ENCODE peak calls at places on chromosomes 6 and 20, in eight cellular contexts. V is left ventricle myocardium inferior, E is HEK293T, Q is T-helper 17 cell, O is fibroblast of pulmonary artery, M is NCI-H82, R is ovary, Z is A172. I is an unnamed sample.

GRCh38 chr6:32952817-32953739 is at the start of gene HLA-DMA:
- DNase-seq in Q (peak; percentile 49), R (peak; percentile 60), M (peak; percentile 86), Z (peak; percentile 87), V (peak; percentile 74), E (peak; percentile 55), O (peak; percentile 96), I (peak; percentile 87)

GRCh38 chr6:154602708-154603107 is 92.2 kb upstream of the CNKSR3 start:
- DNase-seq in M (no peak), Z (peak; percentile 36), O (no peak), Q (no peak), V (no peak), E (no peak), R (no peak), I (peak; percentile 42)

GRCh38 chr6:15358579-15359327 is 112.9 kb downstream of the JARID2 start:
- DNase-seq in O (peak; percentile 23), R (no peak), M (peak; percentile 48), V (no peak), Z (peak; percentile 19), Q (no peak), E (no peak), I (peak; percentile 65)

GRCh38 chr6:43809417-43810305 is 39.6 kb downstream of the VEGFA start:
- DNase-seq in V (no peak), O (peak; percentile 73), E (no peak), Z (peak; percentile 85), Q (no peak), M (peak; percentile 85), R (no peak), I (peak; percentile 92)

GRCh38 chr6:127938701-127939100 is 37.8 kb upstream of the THEMIS start:
- DNase-seq in V (no peak), Q (no peak), R (no peak), O (peak; percentile 77), E (no peak), Z (peak; percentile 35), M (no peak), I (peak; percentile 45)

GRCh38 chr6:147664092-147664491 is 155.6 kb downstream of the SAMD5 start:
- DNase-seq in E (no peak), V (no peak), M (no peak), Z (no peak), Q (no peak), O (no peak), R (no peak), I (no peak)

GRCh38 chr6:138404666-138405337 is 779 bp downstream of the HEBP2 start:
- DNase-seq in V (peak; percentile 29), E (no peak), O (no peak), Z (no peak), Q (peak; percentile 16), R (peak; percentile 49), M (peak; percentile 44), I (no peak)

GRCh38 chr6:156454867-156455266 is 322.3 kb upstream of the ARID1B start:
- DNase-seq in E (no peak), V (no peak), Z (no peak), O (no peak), Q (no peak), M (peak; percentile 41), R (no peak), I (no peak)

GRCh38 chr20:21102691-21103311 is 3.4 kb downstream of the LINC00237 start:
- DNase-seq in O (peak; percentile 7), R (peak; percentile 38), V (peak; percentile 40), Z (no peak), E (no peak), Q (no peak), M (peak; percentile 58), I (peak; percentile 45)

GRCh38 chr20:59603727-59604608 is at the start of gene PHACTR3:
- DNase-seq in Q (no peak), R (no peak), Z (no peak), O (no peak), M (no peak), E (no peak), V (no peak), I (peak; percentile 10)

GRCh38 chr6:117976030-117976651 is 69.1 kb downstream of the SLC35F1 start:
- DNase-seq in R (no peak), O (peak; percentile 59), V (no peak), Z (peak; percentile 21), Q (no peak), M (peak; percentile 82), E (peak; percentile 46), I (peak; percentile 13)

GRCh38 chr6:150282806-150283205 is 86.0 kb upstream of the IYD start:
- DNase-seq in R (no peak), Z (no peak), E (no peak), Q (no peak), O (no peak), M (no peak), V (no peak), I (no peak)

GRCh38 chr6:17258763-17259162 is 22.4 kb upstream of the RBM24 start:
- DNase-seq in M (no peak), O (no peak), Z (no peak), R (no peak), E (no peak), Q (no peak), V (no peak), I (no peak)

GRCh38 chr20:57456116-57456515 is 64.9 kb downstream of the RBM38 start:
- DNase-seq in E (no peak), Z (no peak), O (no peak), R (no peak), M (no peak), Q (no peak), V (no peak), I (no peak)

GRCh38 chr6:1383729-1384548 is 5.4 kb upstream of the FOXF2 start:
- DNase-seq in R (no peak), V (no peak), Q (no peak), E (no peak), M (no peak), O (no peak), Z (no peak), I (no peak)

GRCh38 chr6:13710552-13711383 is 867 bp downstream of the RANBP9 start:
- DNase-seq in E (peak; percentile 46), Z (no peak), R (peak; percentile 72), O (peak; percentile 14), V (peak; percentile 27), Q (peak; percentile 26), M (peak; percentile 68), I (peak; percentile 49)

GRCh38 chr6:39233333-39233732 is 4.1 kb upstream of the KCNK5 start:
- DNase-seq in E (no peak), V (no peak), Q (no peak), O (no peak), M (no peak), Z (no peak), R (no peak), I (no peak)

GRCh38 chr6:153129873-153130514 is 1.1 kb downstream of the RGS17 start:
- DNase-seq in Z (no peak), M (peak; percentile 57), Q (no peak), E (peak; percentile 47), V (no peak), O (no peak), R (no peak), I (peak; percentile 51)

GRCh38 chr6:74731921-74732320 is 473.9 kb downstream of the COL12A1 start:
- DNase-seq in Q (no peak), O (peak; percentile 60), E (no peak), R (no peak), V (no peak), M (no peak), Z (no peak), I (no peak)

GRCh38 chr6:593139-593906 is 63.6 kb downstream of the HUS1B start:
- DNase-seq in R (no peak), M (peak; percentile 81), O (peak; percentile 74), V (no peak), E (peak; percentile 46), Z (peak; percentile 46), Q (peak; percentile 16), I (peak; percentile 51)

GRCh38 chr6:36655073-36655847 is 23.3 kb upstream of the CDKN1A start:
- DNase-seq in R (no peak), Z (no peak), V (no peak), E (no peak), O (no peak), Q (no peak), M (no peak), I (peak; percentile 42)

GRCh38 chr6:138601128-138601527 is 101.8 kb upstream of the NHSL1 start:
- DNase-seq in E (no peak), O (peak; percentile 49), V (no peak), R (no peak), Q (no peak), M (no peak), Z (no peak), I (no peak)

GRCh38 chr6:8329592-8329991 is 105.8 kb downstream of the SLC35B3 start:
- DNase-seq in Q (no peak), Z (no peak), E (no peak), M (no peak), R (no peak), O (no peak), V (no peak), I (no peak)

GRCh38 chr6:134766497-134766896 is 183.4 kb downstream of the ALDH8A1 start:
- DNase-seq in O (no peak), E (no peak), V (no peak), M (peak; percentile 56), R (no peak), Z (no peak), Q (no peak), I (no peak)

GRCh38 chr6:128712898-128713297 is 170.0 kb upstream of the LAMA2 start:
- DNase-seq in R (no peak), Z (no peak), V (no peak), M (no peak), E (no peak), O (no peak), Q (no peak), I (no peak)

GRCh38 chr6:136251394-136251793 is 1.3 kb upstream of the MTFR2 start:
- DNase-seq in V (no peak), R (no peak), Z (no peak), O (no peak), M (no peak), E (no peak), Q (no peak), I (no peak)

GRCh38 chr6:42159431-42160024 is 13.6 kb upstream of the GUCA1A start:
- DNase-seq in V (no peak), E (no peak), Q (no peak), M (peak; percentile 38), Z (no peak), R (no peak), O (no peak), I (no peak)

GRCh38 chr20:1357921-1358671 is 29.2 kb upstream of the SDCBP2 start:
- DNase-seq in R (no peak), Z (peak; percentile 69), Q (no peak), V (no peak), E (no peak), O (peak; percentile 44), M (no peak), I (peak; percentile 57)

GRCh38 chr6:1382331-1382882 is 7.0 kb upstream of the FOXF2 start:
- DNase-seq in R (no peak), O (no peak), E (no peak), Q (no peak), M (no peak), V (no peak), Z (no peak), I (no peak)